ENCODE peak calls at places on chromosomes 3 and 15, in ten cellular contexts. One of them, this sample, is unnamed.

GRCh38 chr3:166554006-166554405 is 716.8 kb upstream of the BCHE start:
- DNase-seq in glomerular endothelial cell: no peak
- DNase-seq in activated naive CD4-positive, alpha-beta T cell: no peak
- DNase-seq in transverse colon: no peak
- DNase-seq in SHP77 treated with DMSO at 0.1 percent for 48 hours: no peak
- DNase-seq in stimulated activated CD8-positive, alpha-beta memory T cell treated with anti-CD3 and anti-CD28 coated beads, Interleukin-12 subunit alpha, Interleukin-12 subunit beta, amount 100 ng/mL, for 1 hour: no peak
- DNase-seq in activated CD4-positive, alpha-beta memory T cell treated with anti-CD3 and anti-CD28 coated beads, Interleukin-2, amount 10 ng/mL, durations not matched to agents 7 days and 5 days: no peak
- DNase-seq in activated CD8-positive, alpha-beta T cell treated with anti-CD3 and anti-CD28 coated beads for 36 hours: no peak
- DNase-seq in amygdala: no peak
- DNase-seq in dermis blood vessel endothelial cell: no peak
- DNase-seq in this sample: no peak

GRCh38 chr3:180325958-180326357 is 276.0 kb upstream of the TTC14 start:
- DNase-seq in glomerular endothelial cell: no peak
- DNase-seq in activated naive CD4-positive, alpha-beta T cell: no peak
- DNase-seq in transverse colon: no peak
- DNase-seq in SHP77 treated with DMSO at 0.1 percent for 48 hours: no peak
- DNase-seq in stimulated activated CD8-positive, alpha-beta memory T cell treated with anti-CD3 and anti-CD28 coated beads, Interleukin-12 subunit alpha, Interleukin-12 subunit beta, amount 100 ng/mL, for 1 hour: no peak
- DNase-seq in activated CD4-positive, alpha-beta memory T cell treated with anti-CD3 and anti-CD28 coated beads, Interleukin-2, amount 10 ng/mL, durations not matched to agents 7 days and 5 days: no peak
- DNase-seq in activated CD8-positive, alpha-beta T cell treated with anti-CD3 and anti-CD28 coated beads for 36 hours: no peak
- DNase-seq in amygdala: no peak
- DNase-seq in dermis blood vessel endothelial cell: no peak
- DNase-seq in this sample: no peak

GRCh38 chr15:90154861-90155626 is 46.1 kb upstream of the SEMA4B start:
- DNase-seq in glomerular endothelial cell: no peak
- DNase-seq in activated naive CD4-positive, alpha-beta T cell: no peak
- DNase-seq in transverse colon: peak
- DNase-seq in SHP77 treated with DMSO at 0.1 percent for 48 hours: peak
- DNase-seq in stimulated activated CD8-positive, alpha-beta memory T cell treated with anti-CD3 and anti-CD28 coated beads, Interleukin-12 subunit alpha, Interleukin-12 subunit beta, amount 100 ng/mL, for 1 hour: no peak
- DNase-seq in activated CD4-positive, alpha-beta memory T cell treated with anti-CD3 and anti-CD28 coated beads, Interleukin-2, amount 10 ng/mL, durations not matched to agents 7 days and 5 days: no peak
- DNase-seq in activated CD8-positive, alpha-beta T cell treated with anti-CD3 and anti-CD28 coated beads for 36 hours: no peak
- DNase-seq in amygdala: no peak
- DNase-seq in dermis blood vessel endothelial cell: no peak
- DNase-seq in this sample: peak

GRCh38 chr15:74723754-74724334 is 1.5 kb downstream of the CYP1A1 start:
- DNase-seq in glomerular endothelial cell: no peak
- DNase-seq in activated naive CD4-positive, alpha-beta T cell: no peak
- DNase-seq in transverse colon: no peak
- DNase-seq in SHP77 treated with DMSO at 0.1 percent for 48 hours: peak
- DNase-seq in stimulated activated CD8-positive, alpha-beta memory T cell treated with anti-CD3 and anti-CD28 coated beads, Interleukin-12 subunit alpha, Interleukin-12 subunit beta, amount 100 ng/mL, for 1 hour: no peak
- DNase-seq in activated CD4-positive, alpha-beta memory T cell treated with anti-CD3 and anti-CD28 coated beads, Interleukin-2, amount 10 ng/mL, durations not matched to agents 7 days and 5 days: no peak
- DNase-seq in activated CD8-positive, alpha-beta T cell treated with anti-CD3 and anti-CD28 coated beads for 36 hours: no peak
- DNase-seq in amygdala: no peak
- DNase-seq in dermis blood vessel endothelial cell: peak
- DNase-seq in this sample: peak

GRCh38 chr15:74482661-74483060 is 21.7 kb upstream of the UBL7 start:
- DNase-seq in glomerular endothelial cell: no peak
- DNase-seq in activated naive CD4-positive, alpha-beta T cell: no peak
- DNase-seq in transverse colon: no peak
- DNase-seq in SHP77 treated with DMSO at 0.1 percent for 48 hours: no peak
- DNase-seq in stimulated activated CD8-positive, alpha-beta memory T cell treated with anti-CD3 and anti-CD28 coated beads, Interleukin-12 subunit alpha, Interleukin-12 subunit beta, amount 100 ng/mL, for 1 hour: no peak
- DNase-seq in activated CD4-positive, alpha-beta memory T cell treated with anti-CD3 and anti-CD28 coated beads, Interleukin-2, amount 10 ng/mL, durations not matched to agents 7 days and 5 days: no peak
- DNase-seq in activated CD8-positive, alpha-beta T cell treated with anti-CD3 and anti-CD28 coated beads for 36 hours: no peak
- DNase-seq in amygdala: no peak
- DNase-seq in dermis blood vessel endothelial cell: peak
- DNase-seq in this sample: no peak

GRCh38 chr3:31354373-31354772 is 178.4 kb upstream of the STT3B start:
- DNase-seq in glomerular endothelial cell: no peak
- DNase-seq in activated naive CD4-positive, alpha-beta T cell: no peak
- DNase-seq in transverse colon: no peak
- DNase-seq in SHP77 treated with DMSO at 0.1 percent for 48 hours: no peak
- DNase-seq in stimulated activated CD8-positive, alpha-beta memory T cell treated with anti-CD3 and anti-CD28 coated beads, Interleukin-12 subunit alpha, Interleukin-12 subunit beta, amount 100 ng/mL, for 1 hour: no peak
- DNase-seq in activated CD4-positive, alpha-beta memory T cell treated with anti-CD3 and anti-CD28 coated beads, Interleukin-2, amount 10 ng/mL, durations not matched to agents 7 days and 5 days: no peak
- DNase-seq in activated CD8-positive, alpha-beta T cell treated with anti-CD3 and anti-CD28 coated beads for 36 hours: no peak
- DNase-seq in amygdala: no peak
- DNase-seq in dermis blood vessel endothelial cell: peak
- DNase-seq in this sample: no peak

GRCh38 chr15:79329186-79329611 is 18.3 kb downstream of the TMED3 start:
- DNase-seq in glomerular endothelial cell: peak
- DNase-seq in activated naive CD4-positive, alpha-beta T cell: no peak
- DNase-seq in transverse colon: no peak
- DNase-seq in SHP77 treated with DMSO at 0.1 percent for 48 hours: no peak
- DNase-seq in stimulated activated CD8-positive, alpha-beta memory T cell treated with anti-CD3 and anti-CD28 coated beads, Interleukin-12 subunit alpha, Interleukin-12 subunit beta, amount 100 ng/mL, for 1 hour: no peak
- DNase-seq in activated CD4-positive, alpha-beta memory T cell treated with anti-CD3 and anti-CD28 coated beads, Interleukin-2, amount 10 ng/mL, durations not matched to agents 7 days and 5 days: no peak
- DNase-seq in activated CD8-positive, alpha-beta T cell treated with anti-CD3 and anti-CD28 coated beads for 36 hours: no peak
- DNase-seq in amygdala: no peak
- DNase-seq in dermis blood vessel endothelial cell: peak
- DNase-seq in this sample: no peak

GRCh38 chr3:183339461-183340086 is 86.5 kb downstream of the B3GNT5 start:
- DNase-seq in glomerular endothelial cell: no peak
- DNase-seq in activated naive CD4-positive, alpha-beta T cell: no peak
- DNase-seq in transverse colon: no peak
- DNase-seq in SHP77 treated with DMSO at 0.1 percent for 48 hours: no peak
- DNase-seq in stimulated activated CD8-positive, alpha-beta memory T cell treated with anti-CD3 and anti-CD28 coated beads, Interleukin-12 subunit alpha, Interleukin-12 subunit beta, amount 100 ng/mL, for 1 hour: no peak
- DNase-seq in activated CD4-positive, alpha-beta memory T cell treated with anti-CD3 and anti-CD28 coated beads, Interleukin-2, amount 10 ng/mL, durations not matched to agents 7 days and 5 days: no peak
- DNase-seq in activated CD8-positive, alpha-beta T cell treated with anti-CD3 and anti-CD28 coated beads for 36 hours: no peak
- DNase-seq in amygdala: no peak
- DNase-seq in dermis blood vessel endothelial cell: no peak
- DNase-seq in this sample: no peak

GRCh38 chr3:170419301-170420087 is 826 bp downstream of the CLDN11 start:
- DNase-seq in glomerular endothelial cell: no peak
- DNase-seq in activated naive CD4-positive, alpha-beta T cell: no peak
- DNase-seq in transverse colon: no peak
- DNase-seq in SHP77 treated with DMSO at 0.1 percent for 48 hours: no peak
- DNase-seq in stimulated activated CD8-positive, alpha-beta memory T cell treated with anti-CD3 and anti-CD28 coated beads, Interleukin-12 subunit alpha, Interleukin-12 subunit beta, amount 100 ng/mL, for 1 hour: no peak
- DNase-seq in activated CD4-positive, alpha-beta memory T cell treated with anti-CD3 and anti-CD28 coated beads, Interleukin-2, amount 10 ng/mL, durations not matched to agents 7 days and 5 days: no peak
- DNase-seq in activated CD8-positive, alpha-beta T cell treated with anti-CD3 and anti-CD28 coated beads for 36 hours: no peak
- DNase-seq in amygdala: peak
- DNase-seq in dermis blood vessel endothelial cell: peak
- DNase-seq in this sample: no peak

GRCh38 chr15:76153241-76154197 is 93.7 kb downstream of the TMEM266 start:
- DNase-seq in glomerular endothelial cell: no peak
- DNase-seq in activated naive CD4-positive, alpha-beta T cell: no peak
- DNase-seq in transverse colon: no peak
- DNase-seq in SHP77 treated with DMSO at 0.1 percent for 48 hours: no peak
- DNase-seq in stimulated activated CD8-positive, alpha-beta memory T cell treated with anti-CD3 and anti-CD28 coated beads, Interleukin-12 subunit alpha, Interleukin-12 subunit beta, amount 100 ng/mL, for 1 hour: no peak
- DNase-seq in activated CD4-positive, alpha-beta memory T cell treated with anti-CD3 and anti-CD28 coated beads, Interleukin-2, amount 10 ng/mL, durations not matched to agents 7 days and 5 days: no peak
- DNase-seq in activated CD8-positive, alpha-beta T cell treated with anti-CD3 and anti-CD28 coated beads for 36 hours: no peak
- DNase-seq in amygdala: no peak
- DNase-seq in dermis blood vessel endothelial cell: no peak
- DNase-seq in this sample: no peak

GRCh38 chr3:150945226-150945625 is 27.3 kb downstream of the CLRN1 start:
- DNase-seq in glomerular endothelial cell: no peak
- DNase-seq in activated naive CD4-positive, alpha-beta T cell: no peak
- DNase-seq in transverse colon: no peak
- DNase-seq in SHP77 treated with DMSO at 0.1 percent for 48 hours: no peak
- DNase-seq in stimulated activated CD8-positive, alpha-beta memory T cell treated with anti-CD3 and anti-CD28 coated beads, Interleukin-12 subunit alpha, Interleukin-12 subunit beta, amount 100 ng/mL, for 1 hour: no peak
- DNase-seq in activated CD4-positive, alpha-beta memory T cell treated with anti-CD3 and anti-CD28 coated beads, Interleukin-2, amount 10 ng/mL, durations not matched to agents 7 days and 5 days: no peak
- DNase-seq in activated CD8-positive, alpha-beta T cell treated with anti-CD3 and anti-CD28 coated beads for 36 hours: no peak
- DNase-seq in amygdala: no peak
- DNase-seq in dermis blood vessel endothelial cell: no peak
- DNase-seq in this sample: no peak

GRCh38 chr3:15693340-15693739 is 91.8 kb downstream of the BTD start:
- DNase-seq in glomerular endothelial cell: no peak
- DNase-seq in activated naive CD4-positive, alpha-beta T cell: no peak
- DNase-seq in transverse colon: no peak
- DNase-seq in SHP77 treated with DMSO at 0.1 percent for 48 hours: no peak
- DNase-seq in stimulated activated CD8-positive, alpha-beta memory T cell treated with anti-CD3 and anti-CD28 coated beads, Interleukin-12 subunit alpha, Interleukin-12 subunit beta, amount 100 ng/mL, for 1 hour: no peak
- DNase-seq in activated CD4-positive, alpha-beta memory T cell treated with anti-CD3 and anti-CD28 coated beads, Interleukin-2, amount 10 ng/mL, durations not matched to agents 7 days and 5 days: no peak
- DNase-seq in activated CD8-positive, alpha-beta T cell treated with anti-CD3 and anti-CD28 coated beads for 36 hours: no peak
- DNase-seq in amygdala: no peak
- DNase-seq in dermis blood vessel endothelial cell: peak
- DNase-seq in this sample: no peak

GRCh38 chr3:65635661-65636060 is 403.1 kb downstream of the MAGI1 start:
- DNase-seq in glomerular endothelial cell: no peak
- DNase-seq in activated naive CD4-positive, alpha-beta T cell: no peak
- DNase-seq in transverse colon: no peak
- DNase-seq in SHP77 treated with DMSO at 0.1 percent for 48 hours: no peak
- DNase-seq in stimulated activated CD8-positive, alpha-beta memory T cell treated with anti-CD3 and anti-CD28 coated beads, Interleukin-12 subunit alpha, Interleukin-12 subunit beta, amount 100 ng/mL, for 1 hour: no peak
- DNase-seq in activated CD4-positive, alpha-beta memory T cell treated with anti-CD3 and anti-CD28 coated beads, Interleukin-2, amount 10 ng/mL, durations not matched to agents 7 days and 5 days: no peak
- DNase-seq in activated CD8-positive, alpha-beta T cell treated with anti-CD3 and anti-CD28 coated beads for 36 hours: no peak
- DNase-seq in amygdala: no peak
- DNase-seq in dermis blood vessel endothelial cell: no peak
- DNase-seq in this sample: no peak

GRCh38 chr3:55405436-55405835 is 81.7 kb downstream of the WNT5A start:
- DNase-seq in glomerular endothelial cell: no peak
- DNase-seq in activated naive CD4-positive, alpha-beta T cell: no peak
- DNase-seq in transverse colon: no peak
- DNase-seq in SHP77 treated with DMSO at 0.1 percent for 48 hours: no peak
- DNase-seq in stimulated activated CD8-positive, alpha-beta memory T cell treated with anti-CD3 and anti-CD28 coated beads, Interleukin-12 subunit alpha, Interleukin-12 subunit beta, amount 100 ng/mL, for 1 hour: no peak
- DNase-seq in activated CD4-positive, alpha-beta memory T cell treated with anti-CD3 and anti-CD28 coated beads, Interleukin-2, amount 10 ng/mL, durations not matched to agents 7 days and 5 days: no peak
- DNase-seq in activated CD8-positive, alpha-beta T cell treated with anti-CD3 and anti-CD28 coated beads for 36 hours: peak
- DNase-seq in amygdala: no peak
- DNase-seq in dermis blood vessel endothelial cell: no peak
- DNase-seq in this sample: no peak

GRCh38 chr3:197891-198491 is 1.4 kb downstream of the CHL1 start:
- DNase-seq in glomerular endothelial cell: no peak
- DNase-seq in activated naive CD4-positive, alpha-beta T cell: no peak
- DNase-seq in transverse colon: no peak
- DNase-seq in SHP77 treated with DMSO at 0.1 percent for 48 hours: no peak
- DNase-seq in stimulated activated CD8-positive, alpha-beta memory T cell treated with anti-CD3 and anti-CD28 coated beads, Interleukin-12 subunit alpha, Interleukin-12 subunit beta, amount 100 ng/mL, for 1 hour: no peak
- DNase-seq in activated CD4-positive, alpha-beta memory T cell treated with anti-CD3 and anti-CD28 coated beads, Interleukin-2, amount 10 ng/mL, durations not matched to agents 7 days and 5 days: no peak
- DNase-seq in activated CD8-positive, alpha-beta T cell treated with anti-CD3 and anti-CD28 coated beads for 36 hours: no peak
- DNase-seq in amygdala: no peak
- DNase-seq in dermis blood vessel endothelial cell: no peak
- DNase-seq in this sample: no peak